ENCODE peak calls at places on chromosomes 12 and 14, in nine cellular contexts. Y is COR-L47; I is 8988T; A is DMS 273 treated with DMSO at 0.1 percent for 48 hours; D is NCI-H2081; O is mammary epithelial cell; E is CD4-positive, alpha-beta memory T cell; S is neural progenitor cell; J is DMS153. H is an unnamed sample.

GRCh38 chr14:63909984-63910383 is 57.2 kb downstream of the SYNE2 start:
- DNase-seq in Y (no peak), I (no peak), A (no peak), D (no peak), O (no peak), E (no peak), S (no peak), J (no peak), H (no peak)

GRCh38 chr12:13435535-13435934 is 239.0 kb downstream of the EMP1 start:
- DNase-seq in Y (no peak), I (no peak), A (no peak), D (no peak), O (no peak), E (no peak), S (peak; percentile 41), J (no peak), H (peak; percentile 72)

GRCh38 chr12:34599530-34600513 is 577.5 kb downstream of the ALG10 start:
- DNase-seq in Y (no peak), I (no peak), A (no peak), D (no peak), O (no peak), E (no peak), S (no peak), J (no peak), H (no peak)

GRCh38 chr12:106629797-106630669 is 47.2 kb downstream of the RFX4 start:
- DNase-seq in Y (no peak), I (peak; percentile 12), A (no peak), D (no peak), O (peak; percentile 44), E (no peak), S (no peak), J (no peak), H (no peak)

GRCh38 chr14:68789002-68789797 is 3.7 kb downstream of the ZFP36L1 start:
- DNase-seq in Y (peak; percentile 71), I (no peak), A (peak; percentile 66), D (peak; percentile 42), O (peak; percentile 59), E (peak; percentile 84), S (peak; percentile 76), J (peak; percentile 47), H (peak; percentile 51)

GRCh38 chr14:77590845-77591506 is 25.5 kb downstream of the SPTLC2 start:
- DNase-seq in Y (no peak), I (no peak), A (no peak), D (no peak), O (peak; percentile 87), E (no peak), S (no peak), J (no peak), H (no peak)

GRCh38 chr14:23483216-23483854 is 13.8 kb downstream of the NGDN start:
- DNase-seq in Y (peak; percentile 76), I (peak; percentile 23), A (peak; percentile 44), D (peak; percentile 67), O (no peak), E (no peak), S (peak; percentile 87), J (peak; percentile 62), H (no peak)

GRCh38 chr14:31965735-31966598 is 111.1 kb upstream of the ARHGAP5 start:
- DNase-seq in Y (no peak), I (no peak), A (no peak), D (no peak), O (peak; percentile 55), E (no peak), S (no peak), J (no peak), H (no peak)

GRCh38 chr12:126506426-126507182 is 1441.4 kb downstream of the AACS start:
- DNase-seq in Y (no peak), I (no peak), A (no peak), D (no peak), O (no peak), E (no peak), S (no peak), J (no peak), H (no peak)